ENCODE peak calls at places on chromosomes 7 and 10, in eight cellular contexts. One of them, this sample, is unnamed.

GRCh38 chr10:131692176-131692575 is 208.6 kb upstream of the PPP2R2D start:
- DNase-seq in lung microvascular endothelial cell: no peak
- DNase-seq in mesendoderm: no peak
- DNase-seq in H7: no peak
- DNase-seq in germinal center: no peak
- DNase-seq in activated CD4-positive, alpha-beta T cell treated with anti-CD3 and anti-CD28 coated beads, Interleukin-2, amount 10 ng/mL, durations not matched to agents 7 days and 5 days: no peak
- DNase-seq in HuH-7.5: no peak
- DNase-seq in stimulated activated CD4-positive, alpha-beta T cell treated with anti-CD3 and anti-CD28 coated beads, TNF-alpha, amount 100 ng/mL, for 48 hours: no peak
- DNase-seq in this sample: no peak

GRCh38 chr7:131602304-131602993 is 46.0 kb upstream of the PODXL start:
- DNase-seq in lung microvascular endothelial cell: no peak
- DNase-seq in mesendoderm: no peak
- DNase-seq in H7: no peak
- DNase-seq in germinal center: no peak
- DNase-seq in activated CD4-positive, alpha-beta T cell treated with anti-CD3 and anti-CD28 coated beads, Interleukin-2, amount 10 ng/mL, durations not matched to agents 7 days and 5 days: no peak
- DNase-seq in HuH-7.5: no peak
- DNase-seq in stimulated activated CD4-positive, alpha-beta T cell treated with anti-CD3 and anti-CD28 coated beads, TNF-alpha, amount 100 ng/mL, for 48 hours: no peak
- DNase-seq in this sample: no peak

GRCh38 chr7:93558705-93559614 is 15.6 kb downstream of the CALCR start:
- DNase-seq in lung microvascular endothelial cell: no peak
- DNase-seq in mesendoderm: peak
- DNase-seq in H7: no peak
- DNase-seq in germinal center: no peak
- DNase-seq in activated CD4-positive, alpha-beta T cell treated with anti-CD3 and anti-CD28 coated beads, Interleukin-2, amount 10 ng/mL, durations not matched to agents 7 days and 5 days: no peak
- DNase-seq in HuH-7.5: no peak
- DNase-seq in stimulated activated CD4-positive, alpha-beta T cell treated with anti-CD3 and anti-CD28 coated beads, TNF-alpha, amount 100 ng/mL, for 48 hours: no peak
- DNase-seq in this sample: no peak

GRCh38 chr7:17239683-17240521 is 58.5 kb upstream of the AHR start:
- DNase-seq in lung microvascular endothelial cell: no peak
- DNase-seq in mesendoderm: peak
- DNase-seq in H7: no peak
- DNase-seq in germinal center: no peak
- DNase-seq in activated CD4-positive, alpha-beta T cell treated with anti-CD3 and anti-CD28 coated beads, Interleukin-2, amount 10 ng/mL, durations not matched to agents 7 days and 5 days: no peak
- DNase-seq in HuH-7.5: peak
- DNase-seq in stimulated activated CD4-positive, alpha-beta T cell treated with anti-CD3 and anti-CD28 coated beads, TNF-alpha, amount 100 ng/mL, for 48 hours: no peak
- DNase-seq in this sample: no peak

GRCh38 chr7:113752289-113752688 is 166.5 kb downstream of the PPP1R3A start:
- DNase-seq in lung microvascular endothelial cell: no peak
- DNase-seq in mesendoderm: peak
- DNase-seq in H7: no peak
- DNase-seq in germinal center: no peak
- DNase-seq in activated CD4-positive, alpha-beta T cell treated with anti-CD3 and anti-CD28 coated beads, Interleukin-2, amount 10 ng/mL, durations not matched to agents 7 days and 5 days: no peak
- DNase-seq in HuH-7.5: peak
- DNase-seq in stimulated activated CD4-positive, alpha-beta T cell treated with anti-CD3 and anti-CD28 coated beads, TNF-alpha, amount 100 ng/mL, for 48 hours: no peak
- DNase-seq in this sample: no peak

GRCh38 chr7:9890092-9890491 is 1083.6 kb upstream of the PHF14 start:
- DNase-seq in lung microvascular endothelial cell: no peak
- DNase-seq in mesendoderm: peak
- DNase-seq in H7: no peak
- DNase-seq in germinal center: no peak
- DNase-seq in activated CD4-positive, alpha-beta T cell treated with anti-CD3 and anti-CD28 coated beads, Interleukin-2, amount 10 ng/mL, durations not matched to agents 7 days and 5 days: no peak
- DNase-seq in HuH-7.5: no peak
- DNase-seq in stimulated activated CD4-positive, alpha-beta T cell treated with anti-CD3 and anti-CD28 coated beads, TNF-alpha, amount 100 ng/mL, for 48 hours: no peak
- DNase-seq in this sample: no peak

GRCh38 chr7:158027646-158028045 is 560.0 kb downstream of the PTPRN2 start:
- DNase-seq in lung microvascular endothelial cell: no peak
- DNase-seq in mesendoderm: no peak
- DNase-seq in H7: no peak
- DNase-seq in germinal center: no peak
- DNase-seq in activated CD4-positive, alpha-beta T cell treated with anti-CD3 and anti-CD28 coated beads, Interleukin-2, amount 10 ng/mL, durations not matched to agents 7 days and 5 days: no peak
- DNase-seq in HuH-7.5: no peak
- DNase-seq in stimulated activated CD4-positive, alpha-beta T cell treated with anti-CD3 and anti-CD28 coated beads, TNF-alpha, amount 100 ng/mL, for 48 hours: no peak
- DNase-seq in this sample: no peak

GRCh38 chr10:78893217-78893616 is 175.5 kb upstream of the ZMIZ1 start:
- DNase-seq in lung microvascular endothelial cell: no peak
- DNase-seq in mesendoderm: no peak
- DNase-seq in H7: no peak
- DNase-seq in germinal center: no peak
- DNase-seq in activated CD4-positive, alpha-beta T cell treated with anti-CD3 and anti-CD28 coated beads, Interleukin-2, amount 10 ng/mL, durations not matched to agents 7 days and 5 days: no peak
- DNase-seq in HuH-7.5: no peak
- DNase-seq in stimulated activated CD4-positive, alpha-beta T cell treated with anti-CD3 and anti-CD28 coated beads, TNF-alpha, amount 100 ng/mL, for 48 hours: no peak
- DNase-seq in this sample: no peak

GRCh38 chr10:114110174-114110972 is 63.6 kb downstream of the CCDC186 start:
- DNase-seq in lung microvascular endothelial cell: peak
- DNase-seq in mesendoderm: peak
- DNase-seq in H7: peak
- DNase-seq in germinal center: no peak
- DNase-seq in activated CD4-positive, alpha-beta T cell treated with anti-CD3 and anti-CD28 coated beads, Interleukin-2, amount 10 ng/mL, durations not matched to agents 7 days and 5 days: no peak
- DNase-seq in HuH-7.5: no peak
- DNase-seq in stimulated activated CD4-positive, alpha-beta T cell treated with anti-CD3 and anti-CD28 coated beads, TNF-alpha, amount 100 ng/mL, for 48 hours: no peak
- DNase-seq in this sample: no peak

GRCh38 chr7:3158501-3158900 is 114.8 kb upstream of the CARD11 start:
- DNase-seq in lung microvascular endothelial cell: no peak
- DNase-seq in mesendoderm: no peak
- DNase-seq in H7: no peak
- DNase-seq in germinal center: no peak
- DNase-seq in activated CD4-positive, alpha-beta T cell treated with anti-CD3 and anti-CD28 coated beads, Interleukin-2, amount 10 ng/mL, durations not matched to agents 7 days and 5 days: no peak
- DNase-seq in HuH-7.5: no peak
- DNase-seq in stimulated activated CD4-positive, alpha-beta T cell treated with anti-CD3 and anti-CD28 coated beads, TNF-alpha, amount 100 ng/mL, for 48 hours: no peak
- DNase-seq in this sample: no peak

GRCh38 chr10:86348321-86349210 is 18.0 kb downstream of the GRID1 start:
- DNase-seq in lung microvascular endothelial cell: no peak
- DNase-seq in mesendoderm: no peak
- DNase-seq in H7: peak
- DNase-seq in germinal center: no peak
- DNase-seq in activated CD4-positive, alpha-beta T cell treated with anti-CD3 and anti-CD28 coated beads, Interleukin-2, amount 10 ng/mL, durations not matched to agents 7 days and 5 days: no peak
- DNase-seq in HuH-7.5: no peak
- DNase-seq in stimulated activated CD4-positive, alpha-beta T cell treated with anti-CD3 and anti-CD28 coated beads, TNF-alpha, amount 100 ng/mL, for 48 hours: no peak
- DNase-seq in this sample: no peak

GRCh38 chr7:132837529-132837928 is 244.4 kb downstream of the CHCHD3 start:
- DNase-seq in lung microvascular endothelial cell: no peak
- DNase-seq in mesendoderm: no peak
- DNase-seq in H7: no peak
- DNase-seq in germinal center: no peak
- DNase-seq in activated CD4-positive, alpha-beta T cell treated with anti-CD3 and anti-CD28 coated beads, Interleukin-2, amount 10 ng/mL, durations not matched to agents 7 days and 5 days: no peak
- DNase-seq in HuH-7.5: no peak
- DNase-seq in stimulated activated CD4-positive, alpha-beta T cell treated with anti-CD3 and anti-CD28 coated beads, TNF-alpha, amount 100 ng/mL, for 48 hours: no peak
- DNase-seq in this sample: no peak

GRCh38 chr7:103391976-103392375 is 44.5 kb downstream of the PSMC2 start:
- DNase-seq in lung microvascular endothelial cell: no peak
- DNase-seq in mesendoderm: no peak
- DNase-seq in H7: no peak
- DNase-seq in germinal center: no peak
- DNase-seq in activated CD4-positive, alpha-beta T cell treated with anti-CD3 and anti-CD28 coated beads, Interleukin-2, amount 10 ng/mL, durations not matched to agents 7 days and 5 days: no peak
- DNase-seq in HuH-7.5: no peak
- DNase-seq in stimulated activated CD4-positive, alpha-beta T cell treated with anti-CD3 and anti-CD28 coated beads, TNF-alpha, amount 100 ng/mL, for 48 hours: no peak
- DNase-seq in this sample: no peak

GRCh38 chr10:74799840-74800239 is 26.6 kb upstream of the KAT6B start:
- DNase-seq in lung microvascular endothelial cell: peak
- DNase-seq in mesendoderm: no peak
- DNase-seq in H7: no peak
- DNase-seq in germinal center: no peak
- DNase-seq in activated CD4-positive, alpha-beta T cell treated with anti-CD3 and anti-CD28 coated beads, Interleukin-2, amount 10 ng/mL, durations not matched to agents 7 days and 5 days: no peak
- DNase-seq in HuH-7.5: no peak
- DNase-seq in stimulated activated CD4-positive, alpha-beta T cell treated with anti-CD3 and anti-CD28 coated beads, TNF-alpha, amount 100 ng/mL, for 48 hours: peak
- DNase-seq in this sample: no peak

GRCh38 chr7:106166651-106167342 is 54.7 kb upstream of the SYPL1 start:
- DNase-seq in lung microvascular endothelial cell: peak
- DNase-seq in mesendoderm: peak
- DNase-seq in H7: peak
- DNase-seq in germinal center: peak
- DNase-seq in activated CD4-positive, alpha-beta T cell treated with anti-CD3 and anti-CD28 coated beads, Interleukin-2, amount 10 ng/mL, durations not matched to agents 7 days and 5 days: peak
- DNase-seq in HuH-7.5: no peak
- DNase-seq in stimulated activated CD4-positive, alpha-beta T cell treated with anti-CD3 and anti-CD28 coated beads, TNF-alpha, amount 100 ng/mL, for 48 hours: no peak
- DNase-seq in this sample: peak

GRCh38 chr10:69994262-69994661 is 58.4 kb upstream of the MACROH2A2 start:
- DNase-seq in lung microvascular endothelial cell: peak
- DNase-seq in mesendoderm: peak
- DNase-seq in H7: peak
- DNase-seq in germinal center: peak
- DNase-seq in activated CD4-positive, alpha-beta T cell treated with anti-CD3 and anti-CD28 coated beads, Interleukin-2, amount 10 ng/mL, durations not matched to agents 7 days and 5 days: no peak
- DNase-seq in HuH-7.5: peak
- DNase-seq in stimulated activated CD4-positive, alpha-beta T cell treated with anti-CD3 and anti-CD28 coated beads, TNF-alpha, amount 100 ng/mL, for 48 hours: no peak
- DNase-seq in this sample: peak

GRCh38 chr10:86310291-86310690 is 56.3 kb downstream of the GRID1 start:
- DNase-seq in lung microvascular endothelial cell: no peak
- DNase-seq in mesendoderm: no peak
- DNase-seq in H7: no peak
- DNase-seq in germinal center: no peak
- DNase-seq in activated CD4-positive, alpha-beta T cell treated with anti-CD3 and anti-CD28 coated beads, Interleukin-2, amount 10 ng/mL, durations not matched to agents 7 days and 5 days: no peak
- DNase-seq in HuH-7.5: no peak
- DNase-seq in stimulated activated CD4-positive, alpha-beta T cell treated with anti-CD3 and anti-CD28 coated beads, TNF-alpha, amount 100 ng/mL, for 48 hours: no peak
- DNase-seq in this sample: no peak

GRCh38 chr7:85104432-85105205 is 82.2 kb downstream of the SEMA3D start:
- DNase-seq in lung microvascular endothelial cell: peak
- DNase-seq in mesendoderm: no peak
- DNase-seq in H7: no peak
- DNase-seq in germinal center: no peak
- DNase-seq in activated CD4-positive, alpha-beta T cell treated with anti-CD3 and anti-CD28 coated beads, Interleukin-2, amount 10 ng/mL, durations not matched to agents 7 days and 5 days: no peak
- DNase-seq in HuH-7.5: no peak
- DNase-seq in stimulated activated CD4-positive, alpha-beta T cell treated with anti-CD3 and anti-CD28 coated beads, TNF-alpha, amount 100 ng/mL, for 48 hours: no peak
- DNase-seq in this sample: peak

GRCh38 chr7:105808703-105809590 is 67.5 kb downstream of the ATXN7L1 start:
- DNase-seq in lung microvascular endothelial cell: peak
- DNase-seq in mesendoderm: no peak
- DNase-seq in H7: no peak
- DNase-seq in germinal center: peak
- DNase-seq in activated CD4-positive, alpha-beta T cell treated with anti-CD3 and anti-CD28 coated beads, Interleukin-2, amount 10 ng/mL, durations not matched to agents 7 days and 5 days: peak
- DNase-seq in HuH-7.5: no peak
- DNase-seq in stimulated activated CD4-positive, alpha-beta T cell treated with anti-CD3 and anti-CD28 coated beads, TNF-alpha, amount 100 ng/mL, for 48 hours: peak
- DNase-seq in this sample: peak

GRCh38 chr7:47669178-47669878 is 87.4 kb upstream of the TNS3 start:
- DNase-seq in lung microvascular endothelial cell: peak
- DNase-seq in mesendoderm: peak
- DNase-seq in H7: no peak
- DNase-seq in germinal center: peak
- DNase-seq in activated CD4-positive, alpha-beta T cell treated with anti-CD3 and anti-CD28 coated beads, Interleukin-2, amount 10 ng/mL, durations not matched to agents 7 days and 5 days: no peak
- DNase-seq in HuH-7.5: no peak
- DNase-seq in stimulated activated CD4-positive, alpha-beta T cell treated with anti-CD3 and anti-CD28 coated beads, TNF-alpha, amount 100 ng/mL, for 48 hours: no peak
- DNase-seq in this sample: peak

GRCh38 chr10:110138197-110138812 is 69.1 kb upstream of the MXI1 start:
- DNase-seq in lung microvascular endothelial cell: peak
- DNase-seq in mesendoderm: peak
- DNase-seq in H7: peak
- DNase-seq in germinal center: peak
- DNase-seq in activated CD4-positive, alpha-beta T cell treated with anti-CD3 and anti-CD28 coated beads, Interleukin-2, amount 10 ng/mL, durations not matched to agents 7 days and 5 days: peak
- DNase-seq in HuH-7.5: no peak
- DNase-seq in stimulated activated CD4-positive, alpha-beta T cell treated with anti-CD3 and anti-CD28 coated beads, TNF-alpha, amount 100 ng/mL, for 48 hours: no peak
- DNase-seq in this sample: peak

This sample was measured in foreskin melanocyte.